ENCODE peak calls at places on chromosomes 3 and 15, in six cellular contexts. Y is activated B cell treated with CpG ODN at 0.5 μM for 24 hours, E is heart left ventricle, H is right lobe of liver, U is endothelial cell, I is fibroblast of the aortic adventitia. Z is an unnamed sample.

GRCh38 chr3:62876064-62876463 is 848 bp upstream of the CADPS start:
- DNase-seq in E (peak; percentile 16), Y (no peak), H (no peak), I (peak; percentile 22), U (peak; percentile 79), Z (peak; percentile 76)

GRCh38 chr15:69210574-69210973 is 50.1 kb downstream of the GLCE start:
- DNase-seq in I (no peak), U (no peak), E (no peak), Y (no peak), H (no peak), Z (no peak)

GRCh38 chr3:65927576-65927975 is 111.1 kb downstream of the MAGI1 start:
- DNase-seq in Y (no peak), U (no peak), I (no peak), E (no peak), H (no peak), Z (no peak)

GRCh38 chr3:59472541-59472940 is 422.7 kb upstream of the CFAP20DC start:
- DNase-seq in U (no peak), H (no peak), I (peak; percentile 14), Y (no peak), E (no peak), Z (no peak)

GRCh38 chr3:32278714-32279113 is 40.2 kb downstream of the CMTM8 start:
- DNase-seq in H (no peak), I (peak; percentile 40), Y (no peak), U (no peak), E (no peak), Z (no peak)

GRCh38 chr3:177598110-177598833 is 401.0 kb upstream of the TBL1XR1 start:
- DNase-seq in H (no peak), U (no peak), E (no peak), I (peak; percentile 60), Y (no peak), Z (no peak)

GRCh38 chr3:134029256-134029733 is 430 bp downstream of the SLCO2A1 start:
- DNase-seq in U (no peak), Y (no peak), H (no peak), E (no peak), I (peak; percentile 20), Z (no peak)

GRCh38 chr15:64247906-64248541 is 85.2 kb upstream of the PPIB start:
- DNase-seq in Y (no peak), H (no peak), U (no peak), I (peak; percentile 79), E (no peak), Z (no peak)

GRCh38 chr3:54818942-54819341 is 108.9 kb downstream of the LRTM1 start:
- DNase-seq in Y (no peak), H (no peak), U (no peak), E (no peak), I (no peak), Z (no peak)

GRCh38 chr3:194673761-194674160 is 1.8 kb upstream of the LSG1 start:
- DNase-seq in Y (no peak), H (peak; percentile 52), I (no peak), E (no peak), U (no peak), Z (no peak)

GRCh38 chr3:153182491-153182890 is 20.5 kb downstream of the RAP2B start:
- DNase-seq in I (no peak), H (no peak), U (no peak), E (no peak), Y (no peak), Z (no peak)

GRCh38 chr3:35393916-35394315 is 245.4 kb upstream of the ARPP21 start:
- DNase-seq in H (no peak), Y (no peak), E (no peak), U (no peak), I (no peak), Z (no peak)

GRCh38 chr15:96107922-96108321 is 222.6 kb upstream of the NR2F2 start:
- DNase-seq in E (no peak), H (no peak), Y (no peak), I (peak; percentile 22), U (no peak), Z (no peak)

GRCh38 chr3:128502712-128503111 is 9.7 kb upstream of the GATA2 start:
- DNase-seq in H (peak; percentile 31), I (no peak), E (no peak), U (no peak), Y (no peak), Z (no peak)

GRCh38 chr15:93118904-93119303 is 29.9 kb upstream of the RGMA start:
- DNase-seq in I (no peak), H (no peak), U (no peak), E (no peak), Y (no peak), Z (no peak)

GRCh38 chr15:57235865-57236264 is 140.4 kb upstream of the CGNL1 start:
- DNase-seq in Y (no peak), H (no peak), I (peak; percentile 86), U (no peak), E (no peak), Z (no peak)

GRCh38 chr3:65979731-65980130 is 59.0 kb downstream of the MAGI1 start:
- DNase-seq in I (peak; percentile 55), U (no peak), E (no peak), Y (no peak), H (no peak), Z (no peak)

GRCh38 chr15:53862371-53862770 is 102.9 kb upstream of the WDR72 start:
- DNase-seq in H (no peak), U (no peak), E (no peak), Y (no peak), I (no peak), Z (no peak)

DNA sequence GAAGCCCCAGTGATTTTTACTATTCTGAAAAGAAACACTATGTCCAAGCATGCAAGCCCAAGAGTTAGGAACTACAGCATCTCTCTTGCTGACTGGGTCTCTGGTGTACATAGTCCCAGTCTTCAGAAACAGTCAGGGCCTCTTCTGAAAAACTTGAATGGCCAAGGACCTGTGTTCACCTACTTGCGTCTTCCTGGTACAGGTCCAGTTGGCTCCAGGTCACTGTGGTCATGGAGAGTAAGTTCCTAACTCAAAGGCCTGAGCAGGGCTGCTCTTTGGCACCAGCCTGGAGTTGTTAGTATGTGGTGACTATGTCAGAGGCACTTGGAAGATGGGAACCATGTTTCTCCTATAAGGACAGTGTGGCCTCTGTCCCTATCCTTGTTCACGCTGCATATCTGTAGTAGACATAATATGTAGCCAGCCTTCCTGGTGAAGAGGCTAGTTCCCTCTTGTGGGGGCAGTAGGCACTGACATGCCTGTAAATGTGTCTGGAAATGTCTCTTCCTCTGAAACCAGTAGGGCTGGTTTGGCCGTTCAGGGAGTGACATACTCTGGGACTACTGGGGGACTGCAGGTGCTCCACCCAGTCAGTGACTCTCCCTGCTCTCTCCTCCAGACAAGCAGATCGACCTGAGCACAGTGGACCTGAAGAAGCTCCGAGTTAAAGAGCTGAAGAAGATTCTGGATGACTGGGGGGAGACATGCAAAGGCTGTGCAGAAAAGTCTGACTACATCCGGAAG is 2.6 kb upstream of the RBM15B start:
- DNase-seq in E (no peak), H (no peak), U (no peak), Y (no peak), I (no peak), Z (no peak)
- TF ChIP-seq CTCF in E (no peak), H (no peak), U (no peak), Y (no peak), I (peak; percentile 35), Z (peak; percentile 49)

GRCh38 chr3:52364322-52364721 is 48.2 kb downstream of the DNAH1 start:
- DNase-seq in U (no peak), E (no peak), I (no peak), Y (no peak), H (no peak), Z (no peak)
- TF ChIP-seq CTCF in U (no peak), E (no peak), I (no peak), Y (no peak), H (no peak), Z (no peak)

GRCh38 chr3:37509069-37509468 is 334.7 kb upstream of the LRRFIP2 start:
- DNase-seq in E (peak; percentile 41), I (no peak), U (no peak), H (no peak), Y (no peak), Z (no peak)

GRCh38 chr3:37510749-37511148 is 336.4 kb upstream of the LRRFIP2 start:
- DNase-seq in H (no peak), E (no peak), U (no peak), I (no peak), Y (no peak), Z (no peak)

GRCh38 chr3:37506968-37507535 is 332.7 kb upstream of the LRRFIP2 start:
- DNase-seq in I (no peak), Y (no peak), U (no peak), H (no peak), E (no peak), Z (no peak)

GRCh38 chr3:37514055-37514665 is 339.8 kb upstream of the LRRFIP2 start:
- DNase-seq in E (no peak), Y (no peak), H (no peak), U (no peak), I (no peak), Z (no peak)

GRCh38 chr3:37511357-37511970 is 337.1 kb upstream of the LRRFIP2 start:
- DNase-seq in Y (no peak), I (peak; percentile 20), U (no peak), H (peak; percentile 75), E (peak; percentile 67), Z (no peak)
- TF ChIP-seq CTCF in Y (no peak), I (no peak), U (no peak), H (no peak), E (no peak), Z (no peak)

GRCh38 chr15:81161851-81162250 is 27.8 kb downstream of the CFAP161 start:
- DNase-seq in I (no peak), U (no peak), Y (no peak), E (no peak), H (no peak), Z (no peak)

GRCh38 chr15:81161215-81161673 is 27.2 kb downstream of the CFAP161 start:
- DNase-seq in U (no peak), H (no peak), I (no peak), Y (no peak), E (no peak), Z (no peak)

GRCh38 chr15:81166949-81167816 is 29.5 kb upstream of the IL16 start:
- DNase-seq in H (no peak), U (no peak), I (peak; percentile 54), Y (no peak), E (no peak), Z (no peak)

GRCh38 chr15:81165565-81165964 is 31.1 kb upstream of the IL16 start:
- DNase-seq in Y (no peak), I (no peak), E (no peak), H (no peak), U (no peak), Z (no peak)

GRCh38 chr15:81163961-81164800 is 30.1 kb downstream of the CFAP161 start:
- DNase-seq in I (peak; percentile 85), E (no peak), H (no peak), Y (no peak), U (no peak), Z (no peak)
- TF ChIP-seq CTCF in I (peak; percentile 21), E (no peak), H (no peak), Y (no peak), U (no peak), Z (no peak)

DNA sequence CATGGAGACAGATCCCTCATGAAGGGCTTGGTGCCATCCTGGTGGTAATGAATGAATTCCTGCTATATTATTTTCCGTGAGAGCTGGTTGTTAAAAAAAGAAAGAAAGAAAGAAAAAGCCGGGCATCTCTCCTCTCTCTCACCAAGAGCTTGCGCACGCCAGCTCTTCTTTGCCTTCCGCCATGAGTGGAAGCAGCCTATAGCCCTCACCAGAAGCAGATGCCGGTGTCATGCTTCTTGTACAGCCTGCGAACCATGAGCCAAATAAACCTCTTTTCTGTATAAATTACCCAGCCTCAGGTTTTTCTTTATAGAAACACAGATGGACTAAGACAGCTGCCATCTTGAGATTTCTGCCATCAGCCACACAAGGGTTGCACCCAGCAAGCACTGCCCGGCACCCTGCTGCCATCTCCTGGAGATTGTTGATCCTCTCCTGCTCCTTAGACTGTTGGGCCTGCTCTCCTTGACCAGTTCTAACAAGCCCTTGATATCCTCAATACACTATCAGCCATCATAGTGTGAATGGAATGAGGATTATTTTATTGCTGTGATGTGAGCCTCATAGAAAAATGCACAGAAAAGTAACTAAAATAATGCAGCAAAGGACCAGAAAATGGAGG is 3.5 kb upstream of the AHSG start:
- DNase-seq in U (no peak), E (no peak), I (no peak), H (peak; percentile 67), Y (no peak), Z (no peak)
- TF ChIP-seq CTCF in U (no peak), E (no peak), I (peak; percentile 28), H (peak; percentile 23), Y (no peak), Z (no peak)

Z was measured in type B pancreatic cell.